ENCODE peak calls at places on chromosome 19, in five cellular contexts. D is HepG2, Y is K562, T is GM12891, I is GM12878. K is an unnamed sample.

GRCh38 chr19:7658219-7658686 is 10.6 kb upstream of the RETN start:
- DNase-seq in Y (no peak), I (peak; percentile 79), D (no peak), T (peak; percentile 92), K (peak; percentile 88)

GRCh38 chr19:50322234-50322633 is 6.9 kb downstream of the KCNC3 start:
- DNase-seq in T (no peak), Y (no peak), I (no peak), D (no peak), K (peak; percentile 3)

GRCh38 chr19:3054972-3055740 is 7.1 kb downstream of the TLE5 start:
- DNase-seq in I (no peak), T (no peak), D (no peak), Y (peak; percentile 19), K (no peak)

GRCh38 chr19:34226036-34226435 is 28.3 kb upstream of the GARRE1 start:
- DNase-seq in Y (no peak), I (no peak), T (no peak), D (no peak), K (no peak)

GRCh38 chr19:30873003-30873402 is 476.2 kb downstream of the TSHZ3 start:
- DNase-seq in D (no peak), T (no peak), Y (no peak), I (no peak), K (no peak)

GRCh38 chr19:16702123-16702522 is 17.5 kb upstream of the NWD1 start:
- DNase-seq in I (no peak), Y (no peak), D (peak; percentile 10), T (no peak), K (no peak)

GRCh38 chr19:40416918-40417713 is 3.9 kb upstream of the PRX start:
- DNase-seq in Y (peak; percentile 61), D (peak; percentile 51), I (no peak), T (no peak), K (no peak)

GRCh38 chr19:47066376-47067214 is 18.2 kb upstream of the TMEM160 start:
- DNase-seq in I (no peak), T (no peak), Y (no peak), D (no peak), K (no peak)

GRCh38 chr19:49889687-49890348 is 6.9 kb downstream of the IL4I1 start:
- DNase-seq in D (no peak), I (no peak), Y (peak; percentile 64), T (peak; percentile 59), K (no peak)

GRCh38 chr19:14004619-14005380 is 1.3 kb downstream of the RFX1 start:
- DNase-seq in Y (peak; percentile 14), I (peak; percentile 34), T (no peak), D (peak; percentile 58), K (no peak)

GRCh38 chr19:31118292-31118925 is 230.8 kb downstream of the TSHZ3 start:
- DNase-seq in Y (no peak), D (no peak), I (no peak), T (no peak), K (no peak)

GRCh38 chr19:10679743-10680142 is 21.5 kb upstream of the QTRT1 start:
- DNase-seq in T (no peak), Y (no peak), D (no peak), I (no peak), K (no peak)

GRCh38 chr19:8387688-8388611 is 2.2 kb upstream of the RAB11B start:
- DNase-seq in T (no peak), Y (no peak), I (no peak), D (peak; percentile 97), K (no peak)

GRCh38 chr19:51637362-51637978 is 7.3 kb upstream of the SIGLEC5 start:
- DNase-seq in Y (peak; percentile 57), I (no peak), T (no peak), D (peak; percentile 33), K (no peak)

DNA sequence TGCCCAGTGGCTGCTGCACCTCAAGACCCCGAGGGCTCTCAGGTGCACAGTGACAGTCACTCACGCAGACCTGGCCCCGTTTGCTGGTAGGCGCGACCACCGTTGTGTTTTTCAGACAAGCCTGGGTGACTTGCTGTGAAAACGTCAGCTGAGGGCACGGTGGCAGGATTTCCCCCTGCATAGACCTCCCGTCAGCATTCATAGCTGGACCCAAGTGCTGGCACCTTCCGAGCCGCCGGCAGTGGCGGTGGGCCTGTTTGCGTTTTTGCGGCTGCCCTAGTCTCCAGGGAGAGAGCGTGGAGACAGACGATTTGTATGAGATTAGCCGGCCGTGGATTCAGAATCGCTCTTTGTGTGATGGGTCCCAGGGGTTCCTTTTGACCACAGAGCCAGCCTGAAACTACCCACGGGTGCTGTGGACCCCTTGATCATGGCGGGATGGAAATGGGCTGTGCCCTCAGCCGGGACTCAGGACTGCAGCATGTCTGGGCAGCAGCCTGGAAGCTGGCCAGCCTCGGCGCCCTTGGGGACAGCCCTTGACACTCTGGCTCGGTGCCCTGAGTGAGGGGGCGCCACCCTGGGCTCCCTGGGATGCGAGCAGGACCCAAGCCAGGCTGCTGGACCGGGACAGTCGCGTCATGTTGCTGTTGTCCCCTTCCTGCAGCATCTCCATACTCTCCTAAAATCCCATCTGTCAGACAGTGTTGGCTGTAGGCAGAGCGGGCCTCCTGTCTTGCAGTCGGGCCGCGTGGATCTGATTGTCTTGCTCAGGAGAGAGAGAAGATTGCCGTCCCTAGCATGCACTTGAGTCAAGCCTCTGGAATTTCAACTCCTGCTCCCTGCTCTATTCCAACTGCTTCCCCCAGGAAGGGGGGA is 8.6 kb downstream of the KDM4B start:
- DNase-seq in D (no peak), T (no peak), I (no peak), Y (no peak), K (no peak)
- TF ChIP-seq POLR2A in D (no peak), T (no peak), I (no peak), Y (no peak), K (no peak)

DNA sequence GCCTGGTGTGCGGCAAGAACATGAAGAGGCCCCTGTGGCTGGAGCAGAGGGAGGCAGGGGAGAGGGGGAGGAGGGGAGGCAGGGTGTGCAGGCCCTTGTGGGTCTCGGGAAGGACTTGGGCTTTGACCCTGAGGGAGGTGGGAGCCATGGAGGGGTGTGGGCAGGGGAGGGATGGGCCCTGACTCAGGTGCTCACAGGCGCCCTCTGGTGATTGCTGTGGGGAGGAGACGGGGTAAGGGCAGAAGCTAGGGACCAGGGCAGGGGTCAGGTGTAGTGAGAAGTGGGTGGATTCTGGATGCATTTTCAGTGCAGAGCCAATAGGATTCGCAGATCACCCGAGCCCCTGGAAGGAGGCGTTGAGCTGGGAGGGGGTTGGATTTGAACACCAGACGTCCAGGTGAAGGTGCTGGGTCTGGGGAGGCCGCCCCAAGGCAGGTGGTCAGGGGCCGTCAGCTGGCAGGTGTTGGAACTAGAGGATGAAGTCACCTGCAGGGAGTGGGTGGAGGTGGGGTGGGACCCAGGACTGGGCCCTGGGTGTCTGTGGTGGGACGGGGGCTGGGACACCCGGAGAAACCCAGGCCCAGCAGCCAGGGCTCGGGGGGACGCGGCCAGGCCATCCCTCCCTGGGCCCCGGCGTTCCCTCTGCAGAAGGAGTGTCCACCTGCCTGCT is 185.4 kb downstream of the KDM4B start:
- DNase-seq in I (no peak), D (peak; percentile 52), T (peak; percentile 70), Y (peak; percentile 75), K (peak; percentile 72)
- TF ChIP-seq POLR2AphosphoS5 in I (no peak), D (no peak), T (no peak), Y (no peak), K (no peak)

GRCh38 chr19:45245334-45245787 is at the start of gene EXOC3L2:
- DNase-seq in I (no peak), T (no peak), D (no peak), Y (peak; percentile 70), K (no peak)
- TF ChIP-seq TAF1 in I (no peak), T (no peak), D (no peak), Y (no peak), K (no peak)

DNA sequence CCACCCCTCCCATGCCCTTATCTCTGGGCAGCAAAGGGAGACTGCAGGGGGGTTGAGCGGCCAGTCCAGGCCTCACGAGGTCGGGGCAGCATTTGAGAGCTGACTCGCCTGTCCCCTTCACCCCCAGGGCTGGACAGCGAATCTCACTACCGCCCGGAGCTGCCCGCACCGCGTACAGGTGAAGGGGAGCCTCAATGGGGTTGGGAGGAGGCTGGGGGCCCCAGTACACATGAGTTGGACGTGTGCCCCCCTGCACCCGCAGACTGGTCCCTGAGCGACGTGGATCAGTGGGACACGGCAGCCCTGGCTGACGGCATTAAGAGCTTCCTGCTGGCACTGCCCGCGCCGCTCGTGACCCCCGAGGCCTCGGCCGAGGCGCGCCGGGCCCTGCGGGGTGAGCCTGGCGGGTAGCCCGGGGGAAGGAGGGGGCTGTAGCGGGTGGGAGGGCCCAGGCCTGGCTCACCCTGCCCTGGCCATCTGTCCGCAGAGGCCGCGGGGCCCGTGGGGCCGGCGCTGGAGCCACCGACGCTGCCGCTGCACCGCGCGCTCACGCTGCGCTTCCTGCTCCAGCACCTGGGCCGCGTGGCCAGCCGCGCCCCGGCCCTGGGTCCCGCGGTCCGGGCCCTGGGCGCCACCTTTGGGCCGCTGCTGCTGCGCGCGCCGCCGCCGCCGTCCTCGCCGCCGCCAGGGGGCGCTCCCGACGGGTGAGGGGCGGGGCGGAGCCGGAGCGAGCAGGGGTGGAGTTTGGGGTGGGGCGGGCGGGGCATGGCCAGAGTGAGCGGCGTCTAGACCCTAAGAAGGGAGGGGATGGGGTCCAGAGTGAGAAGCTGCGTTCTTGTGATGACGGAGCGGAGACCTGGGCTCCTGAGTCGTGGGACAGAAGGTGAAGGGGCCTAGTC is 8.1 kb downstream of the PIK3R2 start:
- DNase-seq in Y (peak; percentile 95), D (peak; percentile 43), I (no peak), T (peak; percentile 96), K (peak; percentile 97)
- TF ChIP-seq POLR2A in Y (peak; percentile 33), D (peak; percentile 24), I (peak; percentile 74), T (peak; percentile 40), K (peak; percentile 74)

DNA sequence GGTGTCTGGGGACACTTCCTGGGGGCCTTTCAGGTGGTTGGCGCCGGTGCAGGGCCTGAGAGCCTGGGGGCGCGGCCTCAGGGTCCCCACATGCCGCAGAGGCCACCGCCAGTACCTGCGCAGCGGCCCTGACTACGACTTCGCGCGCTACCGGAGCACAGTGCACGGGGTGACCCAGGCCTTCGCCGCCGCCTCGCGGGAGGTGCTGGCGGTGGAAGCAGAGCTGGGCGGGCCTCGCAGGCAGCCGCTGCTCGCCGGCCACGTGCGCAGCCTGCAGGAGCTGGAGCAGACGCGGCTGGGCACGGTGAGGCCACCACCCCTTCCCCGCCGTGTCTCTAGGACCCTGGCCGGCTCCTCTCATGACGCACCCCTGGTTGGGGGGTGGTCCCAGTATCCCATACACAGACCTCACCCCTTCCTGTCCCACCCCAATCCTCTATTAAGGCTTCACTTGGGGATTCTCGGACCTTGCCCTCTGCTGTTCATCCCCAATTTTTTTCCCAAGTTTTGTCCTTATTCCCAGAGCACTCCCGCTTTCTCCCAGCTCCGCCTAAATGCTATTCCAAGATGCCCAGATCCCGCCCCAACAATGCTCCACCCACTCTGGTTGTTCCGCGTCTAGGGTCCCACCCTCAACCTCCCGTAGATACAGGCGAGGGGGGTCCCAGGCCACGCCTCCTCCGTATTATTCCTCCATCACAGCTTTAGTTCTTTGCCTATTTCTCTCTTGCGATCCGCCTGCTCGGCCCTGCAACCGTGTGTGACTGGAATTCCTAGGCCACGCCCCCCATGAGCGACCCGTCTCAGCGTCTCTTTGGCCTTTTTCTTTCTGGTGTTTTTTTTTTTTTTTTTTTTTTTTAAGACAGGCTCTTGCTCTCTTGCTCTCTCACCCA is 1.0 kb downstream of the REX1BD start:
- DNase-seq in I (no peak), Y (peak; percentile 60), D (peak; percentile 65), T (no peak), K (no peak)
- TF ChIP-seq POLR2AphosphoS5 in I (no peak), Y (no peak), D (no peak), T (no peak), K (no peak)